ENCODE peak calls at places on chromosomes 16 and 17, in five cellular contexts. F is stomach, I is H1, U is sigmoid colon, D is suprapubic skin. O is an unnamed sample.

GRCh38 chr17:67600408-67600807 is 117.3 kb upstream of the NOL11 start:
- DNase-seq in F (no peak), I (no peak), U (no peak), D (no peak), O (no peak)

GRCh38 chr17:29084476-29085148 is 41.7 kb downstream of the PIPOX start:
- DNase-seq in F (peak), I (no peak), U (peak), D (no peak), O (no peak)

GRCh38 chr17:80095038-80095843 is 6.1 kb upstream of the GAA start:
- DNase-seq in F (no peak), I (peak), U (peak), D (no peak), O (no peak)

GRCh38 chr16:58413359-58413758 is 21.1 kb downstream of the GINS3 start:
- DNase-seq in F (no peak), I (no peak), U (no peak), D (no peak), O (no peak)

GRCh38 chr16:70778901-70779309 is 22.1 kb downstream of the VAC14 start:
- DNase-seq in F (no peak), I (peak), U (peak), D (peak), O (peak)

GRCh38 chr17:17770371-17771059 is 66.3 kb downstream of the SREBF1 start:
- DNase-seq in F (no peak), I (no peak), U (no peak), D (no peak), O (no peak)

GRCh38 chr16:83727018-83727417 is 80.8 kb upstream of the HSBP1 start:
- DNase-seq in F (no peak), I (no peak), U (no peak), D (no peak), O (no peak)

GRCh38 chr16:68782198-68783174 is 45.4 kb downstream of the CDH1 start:
- DNase-seq in F (no peak), I (no peak), U (no peak), D (no peak), O (no peak)

GRCh38 chr17:3738562-3739295 is 15.0 kb downstream of the HASPIN start:
- DNase-seq in F (peak), I (no peak), U (no peak), D (no peak), O (no peak)

GRCh38 chr17:76246080-76247066 is 6.1 kb upstream of the RNF157 start:
- DNase-seq in F (no peak), I (no peak), U (peak), D (peak), O (no peak)

GRCh38 chr16:66886914-66887313 is 6.6 kb downstream of the PDP2 start:
- DNase-seq in F (no peak), I (no peak), U (no peak), D (no peak), O (no peak)

GRCh38 chr17:50924800-50925199 is 58.6 kb upstream of the TOB1 start:
- DNase-seq in F (no peak), I (no peak), U (no peak), D (no peak), O (no peak)

GRCh38 chr17:8965394-8966168 is at the start of gene PIK3R5:
- DNase-seq in F (peak), I (peak), U (no peak), D (peak), O (no peak)

GRCh38 chr17:76581515-76581914 is 4.1 kb downstream of the ST6GALNAC2 start:
- DNase-seq in F (no peak), I (no peak), U (no peak), D (no peak), O (no peak)

DNA sequence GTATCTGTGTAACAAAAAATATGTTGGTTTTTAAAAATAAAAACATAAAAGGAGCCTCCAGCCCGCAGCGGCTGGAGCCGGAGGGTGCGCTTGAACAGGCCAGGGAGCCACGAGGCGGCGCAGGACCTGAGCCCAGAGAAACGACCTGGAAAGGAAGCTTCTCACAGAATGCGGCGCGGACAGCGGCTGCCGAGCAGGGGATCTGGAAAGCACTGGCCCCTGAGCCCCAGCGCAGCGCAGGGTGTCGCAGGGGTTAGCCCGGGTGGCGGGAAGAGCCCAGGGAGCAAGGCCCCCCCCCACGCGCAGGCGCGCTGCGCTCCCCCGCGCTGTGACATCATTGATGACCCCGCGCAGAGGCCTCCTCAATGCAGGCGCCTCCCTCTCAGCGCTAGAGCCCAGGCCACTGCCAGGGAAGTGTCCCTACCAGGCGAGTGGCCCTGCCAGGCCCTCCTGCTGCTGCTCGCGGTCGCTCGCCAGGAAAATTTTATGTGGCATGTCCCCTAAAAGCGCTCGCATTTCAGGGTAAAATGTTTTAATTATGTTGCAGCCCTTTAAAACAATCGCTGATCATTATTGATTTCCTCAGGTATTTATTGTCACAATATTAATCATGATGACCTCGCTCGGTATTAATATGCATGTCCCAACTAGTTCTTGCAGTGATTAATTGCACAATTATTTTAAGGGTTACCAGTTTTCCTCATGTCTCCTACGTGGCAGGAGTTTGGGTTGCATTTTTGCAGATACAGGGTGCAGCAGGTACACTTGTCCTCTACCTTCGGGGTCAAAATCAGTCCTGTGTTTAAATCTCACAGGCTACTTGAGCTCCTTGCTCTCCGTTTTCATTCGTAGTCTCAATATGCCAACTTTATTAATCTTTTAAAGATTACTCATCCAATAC is 134.2 kb downstream of the USP22 start:
- DNase-seq in F (peak), I (peak), U (peak), D (peak), O (peak)
- TF ChIP-seq POLR2AphosphoS5 in F (peak), I (peak), U (peak), D (no peak), O (peak)

DNA sequence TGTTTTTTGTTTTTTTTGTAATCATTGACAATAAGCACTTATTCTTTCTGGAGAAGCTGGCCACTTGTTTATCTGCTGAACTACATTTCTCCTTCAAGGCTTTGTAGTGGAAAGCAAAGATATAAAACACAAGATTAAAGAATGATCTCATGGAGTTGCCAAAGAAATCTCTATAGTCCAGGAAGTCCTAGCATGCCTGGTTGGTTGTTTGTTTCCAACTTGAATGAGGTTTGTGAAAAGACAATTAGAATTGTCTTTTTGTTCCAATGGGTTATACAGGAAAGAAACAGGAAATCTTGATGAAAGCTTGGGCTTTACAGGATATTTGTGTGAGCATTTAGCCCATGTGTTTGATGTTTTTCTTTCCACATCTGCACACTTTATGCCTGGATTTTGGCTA is 273.5 kb downstream of the CEP112 start:
- DNase-seq in F (no peak), I (no peak), U (no peak), D (no peak), O (no peak)
- TF ChIP-seq CTCF in F (no peak), I (no peak), U (no peak), D (no peak), O (no peak)

GRCh38 chr17:35129154-35129972 is 7.9 kb downstream of the FNDC8 start:
- DNase-seq in F (no peak), I (no peak), U (no peak), D (no peak), O (no peak)

GRCh38 chr17:35132099-35132498 is 10.0 kb downstream of the NLE1 start:
- DNase-seq in F (no peak), I (no peak), U (no peak), D (no peak), O (no peak)

GRCh38 chr17:35129973-35130351 is 8.5 kb downstream of the FNDC8 start:
- DNase-seq in F (no peak), I (no peak), U (no peak), D (no peak), O (no peak)

GRCh38 chr17:35127751-35128514 is 6.5 kb downstream of the FNDC8 start:
- DNase-seq in F (no peak), I (no peak), U (peak), D (no peak), O (no peak)

DNA sequence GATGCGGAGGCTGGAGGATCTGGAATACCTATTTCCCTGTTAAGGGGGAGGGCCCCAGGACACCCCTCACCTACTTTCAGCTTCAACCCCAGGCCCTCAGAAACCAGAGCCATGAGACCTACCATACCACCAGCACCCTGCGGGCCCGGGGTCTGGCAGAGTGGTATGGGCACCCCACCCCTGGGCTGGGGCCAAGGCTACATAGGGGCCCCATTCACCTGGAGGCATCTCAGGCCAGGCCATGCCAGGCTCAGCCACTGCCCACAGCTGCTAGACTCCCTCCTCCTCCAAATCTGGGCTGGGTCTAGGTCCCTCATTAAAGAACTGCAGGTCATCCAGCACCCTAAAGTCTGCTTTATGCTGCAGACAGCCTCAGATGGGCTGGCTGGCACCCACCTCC is 9.0 kb downstream of the FNDC8 start:
- DNase-seq in F (no peak), I (no peak), U (no peak), D (no peak), O (no peak)
- TF ChIP-seq POLR2AphosphoS5 in F (no peak), I (no peak), U (no peak), D (no peak), O (no peak)

GRCh38 chr17:82230627-82231311 is 1.9 kb downstream of the SLC16A3 start:
- DNase-seq in F (peak), I (no peak), U (peak), D (peak), O (peak)
- TF ChIP-seq CTCF in F (peak), I (peak), U (peak), D (peak), O (peak)

DNA sequence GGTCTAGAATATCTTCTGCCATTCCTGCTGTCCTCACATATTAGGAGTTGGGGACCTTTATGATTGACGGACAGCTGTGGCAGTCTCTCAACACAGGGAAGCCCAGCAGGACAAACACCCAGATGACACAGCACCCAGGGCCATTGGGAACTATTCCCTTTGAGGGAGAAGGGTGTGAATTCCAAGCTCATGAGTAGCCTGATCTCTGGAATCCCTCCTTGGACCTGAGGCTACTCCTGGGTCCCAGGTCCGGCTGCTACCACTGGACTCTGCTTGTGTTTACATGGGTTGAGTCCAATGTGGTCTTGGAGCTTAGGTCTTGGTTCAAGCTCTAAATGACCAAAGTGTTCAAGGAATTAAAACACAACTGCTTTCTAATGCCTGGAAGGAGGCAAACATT is 78.9 kb downstream of the SLC6A2 start:
- DNase-seq in F (no peak), I (no peak), U (no peak), D (no peak), O (no peak)
- TF ChIP-seq POLR2AphosphoS5 in F (no peak), I (no peak), U (no peak), D (no peak), O (no peak)

GRCh38 chr16:55043499-55043898 is 112.8 kb downstream of the IRX5 start:
- DNase-seq in F (no peak), I (no peak), U (peak), D (no peak), O (peak)

GRCh38 chr16:55040366-55041086 is 109.9 kb downstream of the IRX5 start:
- DNase-seq in F (no peak), I (no peak), U (peak), D (no peak), O (no peak)

GRCh38 chr16:55039931-55040330 is 109.3 kb downstream of the IRX5 start:
- DNase-seq in F (no peak), I (no peak), U (peak), D (no peak), O (no peak)

GRCh38 chr16:55042556-55043432 is 112.1 kb downstream of the IRX5 start:
- DNase-seq in F (no peak), I (no peak), U (peak), D (no peak), O (peak)

GRCh38 chr16:55041540-55042234 is 111.0 kb downstream of the IRX5 start:
- DNase-seq in F (no peak), I (no peak), U (peak), D (no peak), O (peak)
- TF ChIP-seq CTCF in F (no peak), I (no peak), U (no peak), D (no peak), O (no peak)

GRCh38 chr17:58001461-58002124 is 5.5 kb downstream of the SRSF1 start:
- DNase-seq in F (no peak), I (no peak), U (no peak), D (no peak), O (no peak)
- TF ChIP-seq POLR2AphosphoS5 in F (no peak), I (peak), U (no peak), D (no peak), O (no peak)